ENCODE peak calls at places on chromosomes 13 and 19, in eight cellular contexts. F is heart left ventricle, S is GM12865, Q is Daoy, C is non-pigmented ciliary epithelial cell, E is C1 segment of cervical spinal cord, K is WTC11, X is LoVo. G is an unnamed sample.

GRCh38 chr19:3120611-3121231 is 15.1 kb upstream of the GNA15 start:
- DNase-seq in F (peak), S (no peak), Q (no peak), C (no peak), E (no peak), K (no peak), X (no peak), G (no peak)

GRCh38 chr19:30023330-30023729 is 81.3 kb downstream of the URI1 start:
- DNase-seq in F (no peak), S (no peak), Q (no peak), C (no peak), E (no peak), K (no peak), X (no peak), G (no peak)

GRCh38 chr13:68232351-68233130 is 1002.4 kb upstream of the PCDH9 start:
- DNase-seq in F (no peak), S (no peak), Q (no peak), C (peak), E (no peak), K (no peak), X (no peak), G (no peak)

GRCh38 chr19:40523322-40524047 is 53.2 kb upstream of the SHKBP1 start:
- DNase-seq in F (peak), S (peak), Q (peak), C (no peak), E (no peak), K (peak), X (peak), G (peak)

GRCh38 chr13:51045450-51045849 is 65.6 kb downstream of the C13orf42 start:
- DNase-seq in F (no peak), S (no peak), Q (no peak), C (no peak), E (no peak), K (no peak), X (no peak), G (no peak)

GRCh38 chr13:52736891-52737290 is 2.7 kb downstream of the CNMD start:
- DNase-seq in F (no peak), S (no peak), Q (no peak), C (no peak), E (no peak), K (no peak), X (no peak), G (no peak)

GRCh38 chr13:63449549-63449948 is 2033.9 kb upstream of the PCDH20 start:
- DNase-seq in F (no peak), S (no peak), Q (no peak), C (no peak), E (no peak), K (no peak), X (no peak), G (no peak)

GRCh38 chr19:17488593-17489391 is 18.5 kb downstream of the SLC27A1 start:
- DNase-seq in F (peak), S (peak), Q (peak), C (no peak), E (no peak), K (peak), X (peak), G (peak)

GRCh38 chr13:111552891-111553637 is 232.6 kb downstream of the TEX29 start:
- DNase-seq in F (no peak), S (no peak), Q (no peak), C (no peak), E (no peak), K (no peak), X (no peak), G (peak)

GRCh38 chr13:113106666-113107065 is 1.1 kb downstream of the F7 start:
- DNase-seq in F (no peak), S (no peak), Q (no peak), C (no peak), E (no peak), K (no peak), X (no peak), G (no peak)

GRCh38 chr13:33554919-33555791 is 262.8 kb upstream of the RFC3 start:
- DNase-seq in F (no peak), S (peak), Q (no peak), C (no peak), E (no peak), K (no peak), X (no peak), G (no peak)

GRCh38 chr19:7004313-7004931 is 16.8 kb downstream of the MBD3L2B start:
- DNase-seq in F (no peak), S (no peak), Q (peak), C (no peak), E (no peak), K (no peak), X (peak), G (no peak)

GRCh38 chr13:109699628-109700071 is 86.7 kb downstream of the IRS2 start:
- DNase-seq in F (no peak), S (no peak), Q (no peak), C (no peak), E (no peak), K (peak), X (no peak), G (no peak)

GRCh38 chr13:25227690-25228089 is 55.6 kb upstream of the AMER2 start:
- DNase-seq in F (no peak), S (no peak), Q (no peak), C (no peak), E (no peak), K (no peak), X (no peak), G (no peak)

GRCh38 chr13:49444517-49445395 is 682 bp downstream of the SETDB2 start:
- DNase-seq in F (no peak), S (peak), Q (peak), C (no peak), E (no peak), K (no peak), X (peak), G (no peak)

GRCh38 chr13:24281188-24282008 is 28.0 kb upstream of the C1QTNF9 start:
- DNase-seq in F (no peak), S (no peak), Q (no peak), C (no peak), E (no peak), K (no peak), X (no peak), G (no peak)

GRCh38 chr13:83162493-83162892 is 719.8 kb downstream of the SLITRK1 start:
- DNase-seq in F (no peak), S (no peak), Q (no peak), C (no peak), E (no peak), K (no peak), X (no peak), G (no peak)

GRCh38 chr19:38250821-38251563 is 5.2 kb downstream of the PPP1R14A start:
- DNase-seq in F (peak), S (no peak), Q (no peak), C (no peak), E (peak), K (peak), X (no peak), G (peak)

GRCh38 chr13:87889241-87889640 is 218.1 kb downstream of the SLITRK5 start:
- DNase-seq in F (no peak), S (no peak), Q (no peak), C (no peak), E (no peak), K (no peak), X (no peak), G (no peak)

GRCh38 chr13:111216166-111216960 is 101.3 kb downstream of the ARHGEF7 start:
- DNase-seq in F (peak), S (peak), Q (peak), C (no peak), E (no peak), K (peak), X (no peak), G (no peak)

GRCh38 chr13:49303533-49304252 is 56.0 kb downstream of the CDADC1 start:
- DNase-seq in F (peak), S (no peak), Q (no peak), C (no peak), E (peak), K (no peak), X (peak), G (peak)

GRCh38 chr19:29376855-29377354 is 148.9 kb upstream of the VSTM2B start:
- DNase-seq in F (no peak), S (no peak), Q (no peak), C (no peak), E (no peak), K (no peak), X (no peak), G (no peak)

GRCh38 chr13:104171132-104171531 is 1104.9 kb upstream of the SLC10A2 start:
- DNase-seq in F (no peak), S (no peak), Q (no peak), C (no peak), E (no peak), K (no peak), X (no peak), G (no peak)

GRCh38 chr19:50432658-50433057 is at the start of gene MYBPC2:
- DNase-seq in F (no peak), S (peak), Q (no peak), C (no peak), E (no peak), K (no peak), X (no peak), G (no peak)

GRCh38 chr19:45477713-45478453 is 10.1 kb downstream of the FOSB start:
- DNase-seq in F (no peak), S (peak), Q (peak), C (no peak), E (no peak), K (no peak), X (no peak), G (no peak)

GRCh38 chr13:34776390-34776981 is 165.6 kb upstream of the NBEA start:
- DNase-seq in F (no peak), S (no peak), Q (no peak), C (no peak), E (no peak), K (no peak), X (no peak), G (no peak)

GRCh38 chr19:53328967-53329366 is 4.6 kb upstream of the ZNF845 start:
- DNase-seq in F (peak), S (no peak), Q (no peak), C (no peak), E (no peak), K (peak), X (no peak), G (no peak)

GRCh38 chr13:113832631-113833030 is 31.2 kb downstream of the GAS6 start:
- DNase-seq in F (no peak), S (no peak), Q (no peak), C (no peak), E (no peak), K (no peak), X (no peak), G (no peak)

GRCh38 chr19:31256601-31256990 is 92.6 kb downstream of the TSHZ3 start:
- DNase-seq in F (no peak), S (no peak), Q (no peak), C (no peak), E (no peak), K (no peak), X (no peak), G (no peak)

GRCh38 chr13:66765559-66765958 is 464.6 kb downstream of the PCDH9 start:
- DNase-seq in F (no peak), S (no peak), Q (no peak), C (no peak), E (no peak), K (no peak), X (no peak), G (no peak)

GRCh38 chr19:14073925-14074838 is 1.6 kb downstream of the MISP3 start:
- DNase-seq in F (no peak), S (no peak), Q (peak), C (no peak), E (peak), K (no peak), X (peak), G (peak)

GRCh38 chr19:56137405-56137804 is 3.7 kb upstream of the ZNF444 start:
- DNase-seq in F (no peak), S (no peak), Q (no peak), C (no peak), E (no peak), K (no peak), X (no peak), G (peak)

GRCh38 chr13:46866150-46866549 is 30.7 kb downstream of the HTR2A start:
- DNase-seq in F (peak), S (peak), Q (peak), C (peak), E (no peak), K (peak), X (no peak), G (peak)

GRCh38 chr13:110274687-110275086 is 32.3 kb downstream of the COL4A1 start:
- DNase-seq in F (no peak), S (no peak), Q (no peak), C (no peak), E (no peak), K (no peak), X (no peak), G (no peak)

GRCh38 chr13:114068723-114069322 is 63.6 kb downstream of the RASA3 start:
- DNase-seq in F (no peak), S (no peak), Q (peak), C (no peak), E (no peak), K (peak), X (no peak), G (peak)

GRCh38 chr13:51942189-51942588 is 69.1 kb downstream of the ATP7B start:
- DNase-seq in F (no peak), S (peak), Q (no peak), C (no peak), E (no peak), K (no peak), X (peak), G (no peak)